ENCODE peak calls at places on chromosomes 4 and X, in four cellular contexts. B is GM23248, Z is MM.1S, K is neural progenitor cell. V is an unnamed sample. For H3F3A, the result is how much of the 10 kb centered on the place peaks cover.

GRCh38 chr4:2714071-2714770 is 41.9 kb downstream of the TNIP2 start:
- DNase-seq in B (peak), Z (no peak), K (no peak), V (no peak)

GRCh38 chrX:151875270-151876026 is 37.2 kb upstream of the MAGEA4 start:
- DNase-seq in B (no peak), Z (no peak), K (no peak), V (no peak)

GRCh38 chr4:112562254-112562653 is 46.3 kb upstream of the NEUROG2 start:
- DNase-seq in B (no peak), Z (no peak), K (no peak), V (peak)

GRCh38 chr4:102791318-102791835 is 30.6 kb upstream of the MANBA start:
- DNase-seq in B (no peak), Z (no peak), K (no peak), V (no peak)

GRCh38 chr4:141646969-141647368 is 10.6 kb downstream of the IL15 start:
- DNase-seq in B (no peak), Z (no peak), K (no peak), V (no peak)

GRCh38 chr4:34469518-34469917 is 1774.8 kb downstream of the ARAP2 start:
- DNase-seq in B (no peak), Z (no peak), K (no peak), V (no peak)

GRCh38 chr4:8916914-8917305 is 45.3 kb upstream of the HMX1 start:
- DNase-seq in B (no peak), Z (no peak), K (no peak), V (no peak)

GRCh38 chr4:184423003-184423686 is 51.2 kb downstream of the IRF2 start:
- DNase-seq in B (no peak), Z (no peak), K (no peak), V (no peak)

GRCh38 chr4:183388021-183388420 is 56.4 kb upstream of the CDKN2AIP start:
- DNase-seq in B (no peak), Z (no peak), K (no peak), V (no peak)

GRCh38 chr4:118869808-118870342 is 18.8 kb upstream of the SYNPO2 start:
- DNase-seq in B (peak), Z (no peak), K (no peak), V (no peak)

GRCh38 chr4:1058997-1059665 is 47.7 kb downstream of the FGFRL1 start:
- DNase-seq in B (no peak), Z (no peak), K (no peak), V (no peak)

GRCh38 chr4:26803462-26803861 is 57.2 kb upstream of the STIM2 start:
- DNase-seq in B (peak), Z (no peak), K (peak), V (no peak)

GRCh38 chr4:15868065-15868464 is 70.5 kb downstream of the FGFBP1 start:
- DNase-seq in B (peak), Z (no peak), K (peak), V (peak)

GRCh38 chr4:176545886-176546285 is 226.1 kb downstream of the SPCS3 start:
- DNase-seq in B (peak), Z (no peak), K (no peak), V (no peak)

GRCh38 chrX:42366181-42366580 is 411.8 kb downstream of the PPP1R2C start:
- DNase-seq in B (no peak), Z (no peak), K (no peak), V (peak)

GRCh38 chr4:103498161-103499070 is 221.4 kb downstream of the TACR3 start:
- DNase-seq in B (peak), Z (no peak), K (no peak), V (peak)

GRCh38 chr4:148283665-148284064 is 158.5 kb downstream of the NR3C2 start:
- DNase-seq in B (no peak), Z (no peak), K (no peak), V (no peak)

GRCh38 chr4:60216752-60217151 is 983.4 kb upstream of the ADGRL3 start:
- DNase-seq in B (peak), Z (no peak), K (no peak), V (no peak)

DNA sequence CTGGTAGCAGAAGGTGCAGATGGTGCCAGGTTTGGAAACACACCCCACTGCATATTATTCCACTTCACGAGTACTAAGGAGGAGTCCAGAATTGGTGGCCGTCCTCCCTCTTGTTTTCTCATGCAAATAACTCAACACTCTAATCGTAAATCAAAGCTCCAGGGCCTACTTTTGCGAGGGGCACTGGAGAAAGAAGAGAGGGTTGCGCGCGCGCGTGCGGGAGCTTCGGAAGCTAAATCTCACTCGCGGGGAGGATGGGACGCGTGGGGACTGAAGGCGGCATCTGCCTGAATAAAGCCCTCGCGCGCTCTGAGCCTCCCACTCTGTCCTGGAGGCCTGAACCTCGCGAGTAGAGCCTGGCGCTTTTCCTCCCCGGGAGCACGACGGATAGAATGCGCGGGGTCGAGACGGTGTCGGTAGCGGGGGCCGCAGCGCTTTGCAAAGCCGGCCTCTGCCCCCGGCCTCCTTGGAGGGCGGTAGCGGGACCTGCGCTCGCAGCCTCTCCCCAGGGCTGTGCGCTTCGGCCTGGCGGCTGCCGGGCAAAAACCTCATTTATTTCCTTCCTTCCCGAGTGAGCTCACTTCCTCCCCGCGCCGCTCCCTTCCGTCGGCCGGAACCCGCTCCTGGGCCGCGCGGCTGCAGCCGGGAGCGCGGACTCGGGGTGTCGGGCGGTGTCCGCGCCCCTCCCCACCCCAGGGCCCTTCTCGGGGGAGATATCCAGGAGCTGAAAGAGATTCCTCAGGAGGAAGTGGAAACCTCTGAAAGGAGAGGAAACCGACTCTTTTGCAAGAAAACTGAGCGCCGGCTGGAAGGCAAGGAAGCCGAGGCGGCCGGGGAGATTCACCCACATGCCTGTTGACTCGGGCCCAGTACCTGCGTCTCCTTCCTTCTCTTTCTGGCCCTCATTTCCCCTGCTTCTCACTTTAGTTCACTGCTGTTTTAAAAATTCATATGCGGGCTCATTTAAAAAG is 20.7 kb downstream of the HAND2 start:
- DNase-seq in B (peak), Z (no peak), K (peak), V (no peak)
- H3K27ac ChIP-seq in B (peak), Z (no peak), K (no peak), V (no peak)

GRCh38 chr4:37415845-37416369 is 171.4 kb downstream of the NWD2 start:
- DNase-seq in B (no peak), Z (no peak), K (peak), V (no peak)
- H3F3A ChIP-seq in B (under half), Z (under half), K (under half), V (under half)

DNA sequence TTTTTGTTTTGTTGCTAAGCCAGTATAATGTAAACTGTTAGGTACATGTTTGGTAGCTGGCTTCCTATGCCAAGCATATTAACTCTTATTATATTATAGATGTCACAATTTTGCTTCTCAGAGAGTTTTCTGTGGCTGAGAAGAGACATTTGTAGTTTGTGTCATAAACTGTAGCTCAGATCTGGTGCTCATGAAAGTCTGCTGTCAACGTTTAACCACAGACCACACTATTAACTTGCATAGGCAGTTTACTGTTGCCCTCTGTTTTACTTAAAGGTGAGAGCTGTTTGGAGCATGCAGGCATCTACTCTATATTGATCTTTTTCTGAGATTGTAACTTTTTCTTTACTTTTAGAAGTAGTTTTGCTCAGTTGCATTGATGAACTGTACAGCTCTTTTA is 166.8 kb downstream of the TLL1 start:
- DNase-seq in B (no peak), Z (peak), K (no peak), V (no peak)
- H3K9ac ChIP-seq in B (no peak), Z (no peak), K (no peak), V (no peak)

GRCh38 chrX:17922303-17922702 is 61.2 kb upstream of the RAI2 start:
- DNase-seq in B (no peak), Z (no peak), K (no peak), V (no peak)

GRCh38 chrX:17917945-17918577 is 57.0 kb upstream of the RAI2 start:
- DNase-seq in B (no peak), Z (no peak), K (no peak), V (no peak)

GRCh38 chrX:17919896-17920446 is 58.9 kb upstream of the RAI2 start:
- DNase-seq in B (no peak), Z (no peak), K (no peak), V (no peak)

GRCh38 chrX:17923546-17923945 is 62.4 kb upstream of the RAI2 start:
- DNase-seq in B (peak), Z (peak), K (no peak), V (peak)
- H3K27ac ChIP-seq in B (no peak), Z (no peak), K (no peak), V (no peak)

DNA sequence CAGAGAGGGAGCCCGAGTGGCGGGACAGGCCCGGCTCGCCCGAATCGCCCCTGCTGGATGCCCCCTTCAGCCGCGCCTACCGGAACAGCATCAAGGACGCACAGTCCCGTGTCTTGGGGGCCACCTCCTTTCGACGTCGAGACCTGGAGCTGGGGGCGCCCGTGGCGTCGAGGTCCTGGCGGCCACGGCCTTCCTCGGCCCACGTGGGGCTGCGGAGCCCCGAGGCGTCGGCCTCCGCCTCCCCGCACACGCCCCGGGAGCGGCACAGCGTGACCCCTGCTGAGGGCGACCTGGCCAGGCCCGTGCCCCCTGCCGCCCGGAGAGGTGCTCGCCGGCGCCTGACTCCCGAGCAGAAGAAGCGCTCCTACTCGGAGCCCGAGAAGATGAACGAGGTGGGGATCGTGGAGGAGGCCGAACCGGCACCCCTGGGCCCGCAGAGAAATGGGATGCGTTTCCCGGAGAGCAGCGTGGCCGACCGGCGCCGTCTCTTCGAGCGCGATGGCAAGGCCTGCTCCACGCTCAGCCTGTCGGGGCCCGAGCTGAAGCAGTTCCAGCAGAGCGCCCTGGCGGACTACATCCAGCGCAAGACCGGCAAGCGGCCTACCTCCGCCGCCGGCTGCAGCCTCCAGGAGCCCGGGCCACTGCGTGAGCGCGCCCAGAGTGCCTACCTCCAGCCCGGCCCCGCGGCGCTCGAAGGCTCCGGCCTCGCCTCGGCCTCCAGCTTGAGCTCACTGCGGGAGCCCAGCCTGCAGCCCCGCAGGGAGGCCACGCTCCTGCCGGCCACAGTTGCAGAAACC is 156.9 kb downstream of the SOWAHB start:
- DNase-seq in B (no peak), Z (no peak), K (no peak), V (no peak)
- H3F3A ChIP-seq in B (half or more), Z (under half), K (under half), V (under half)

V was measured in PC-3.